ENCODE peak calls at places on chromosomes 5 and 9, in ten cellular contexts. P, N, M, F, V, C, D, I, X and B are unnamed samples.
A peak's percentile ranks its signal among the peaks of the same experiment; 100 is the strongest.

GRCh38 chr5:74956278-74956677 is 90.1 kb upstream of the FAM169A start:
- DNase-seq in P (no peak), N (no peak), M (no peak), F (no peak), V (no peak), C (no peak), D (no peak), I (no peak), X (no peak), B (no peak)

GRCh38 chr5:5145651-5146529 is 5.8 kb downstream of the ADAMTS16 start:
- DNase-seq in P (no peak), N (no peak), M (no peak), F (no peak), V (no peak), C (peak; percentile 98), D (no peak), I (no peak), X (no peak), B (no peak)

GRCh38 chr9:136603216-136603615 is 57.4 kb upstream of the NOTCH1 start:
- DNase-seq in P (no peak), N (no peak), M (no peak), F (no peak), V (peak; percentile 56), C (no peak), D (no peak), I (no peak), X (no peak), B (no peak)

GRCh38 chr9:85156652-85157051 is 487.1 kb downstream of the NTRK2 start:
- DNase-seq in P (no peak), N (no peak), M (no peak), F (no peak), V (no peak), C (no peak), D (no peak), I (no peak), X (no peak), B (no peak)

GRCh38 chr5:35342664-35343063 is 112.4 kb upstream of the PRLR start:
- DNase-seq in P (no peak), N (no peak), M (no peak), F (no peak), V (no peak), C (no peak), D (no peak), I (no peak), X (no peak), B (no peak)

GRCh38 chr9:76500056-76500455 is 41.1 kb downstream of the GCNT1 start:
- DNase-seq in P (no peak), N (no peak), M (no peak), F (no peak), V (no peak), C (no peak), D (no peak), I (no peak), X (no peak), B (no peak)

GRCh38 chr5:137629646-137630045 is 106.2 kb downstream of the KLHL3 start:
- DNase-seq in P (peak; percentile 6), N (peak; percentile 70), M (peak; percentile 76), F (no peak), V (no peak), C (peak; percentile 74), D (no peak), I (peak; percentile 20), X (no peak), B (no peak)

GRCh38 chr9:108262836-108263235 is 593.0 kb downstream of the ACTL7B start:
- DNase-seq in P (no peak), N (no peak), M (no peak), F (no peak), V (no peak), C (no peak), D (no peak), I (no peak), X (no peak), B (no peak)

GRCh38 chr5:82334085-82334680 is 56.0 kb upstream of the RPS23 start:
- DNase-seq in P (no peak), N (no peak), M (no peak), F (no peak), V (no peak), C (no peak), D (no peak), I (no peak), X (no peak), B (no peak)

GRCh38 chr5:40321514-40321913 is 358.2 kb upstream of the PTGER4 start:
- DNase-seq in P (no peak), N (no peak), M (no peak), F (no peak), V (no peak), C (no peak), D (no peak), I (no peak), X (no peak), B (no peak)

GRCh38 chr9:111897831-111898144 is 1.2 kb downstream of the UGCG start:
- DNase-seq in P (no peak), N (no peak), M (no peak), F (no peak), V (no peak), C (no peak), D (no peak), I (no peak), X (no peak), B (no peak)

GRCh38 chr5:170216262-170216864 is 16.4 kb upstream of the C5orf58 start:
- DNase-seq in P (no peak), N (peak; percentile 68), M (peak; percentile 62), F (no peak), V (no peak), C (peak; percentile 72), D (no peak), I (peak; percentile 15), X (no peak), B (no peak)